ENCODE peak calls at places on chromosomes 7 and 10, in seven cellular contexts. H is CD4-positive, alpha-beta T cell; B is CD8-positive, alpha-beta T cell; V is PC-3; W is CD4-positive, CD25-positive, alpha-beta regulatory T cell; Z is heart left ventricle; T is activated CD8-positive, alpha-beta memory T cell treated with anti-CD3 and anti-CD28 coated beads, Interleukin-2, amount 10 ng/mL, durations not matched to agents 7 days and 5 days. I is an unnamed sample.

GRCh38 chr7:75639893-75640600 is 98.7 kb downstream of the HIP1 start:
- ATAC-seq in H (no peak), B (no peak), V (no peak), W (no peak), Z (peak), T (no peak), I (no peak)

GRCh38 chr10:33193867-33194521 is 140.5 kb downstream of the NRP1 start:
- ATAC-seq in H (no peak), B (no peak), V (peak), W (no peak), Z (peak), T (no peak), I (peak)

GRCh38 chr10:94206176-94206575 is 156.6 kb downstream of the NOC3L start:
- ATAC-seq in H (no peak), B (no peak), V (no peak), W (no peak), Z (no peak), T (no peak), I (no peak)

GRCh38 chr7:149771199-149771636 is 2.2 kb downstream of the ZNF467 start:
- ATAC-seq in H (no peak), B (no peak), V (peak), W (no peak), Z (peak), T (no peak), I (no peak)

GRCh38 chr10:7484456-7485266 is 73.8 kb upstream of the SFMBT2 start:
- ATAC-seq in H (peak), B (peak), V (no peak), W (peak), Z (no peak), T (peak), I (peak)

GRCh38 chr10:128751284-128751683 is 625.1 kb upstream of the MKI67 start:
- ATAC-seq in H (no peak), B (no peak), V (no peak), W (no peak), Z (no peak), T (no peak), I (no peak)

GRCh38 chr10:124745678-124746077 is 1.5 kb upstream of the FAM53B start:
- ATAC-seq in H (no peak), B (no peak), V (no peak), W (no peak), Z (no peak), T (no peak), I (peak)

GRCh38 chr7:153084283-153084682 is 324.7 kb downstream of the ACTR3B start:
- ATAC-seq in H (no peak), B (no peak), V (no peak), W (no peak), Z (no peak), T (no peak), I (no peak)

GRCh38 chr10:71211053-71211452 is 1.3 kb upstream of the UNC5B start:
- ATAC-seq in H (no peak), B (no peak), V (no peak), W (no peak), Z (no peak), T (no peak), I (no peak)

GRCh38 chr7:74587435-74588126 is 69.9 kb upstream of the GTF2I start:
- ATAC-seq in H (no peak), B (no peak), V (peak), W (no peak), Z (peak), T (no peak), I (peak)

GRCh38 chr7:128006550-128007292 is 24.5 kb downstream of the LRRC4 start:
- ATAC-seq in H (no peak), B (no peak), V (no peak), W (no peak), Z (no peak), T (no peak), I (no peak)

GRCh38 chr7:128868624-128869137 is 6.0 kb downstream of the ATP6V1F start:
- ATAC-seq in H (no peak), B (no peak), V (peak), W (no peak), Z (peak), T (no peak), I (no peak)

GRCh38 chr10:13420532-13421307 is 72.6 kb upstream of the SEPHS1 start:
- ATAC-seq in H (no peak), B (no peak), V (no peak), W (no peak), Z (no peak), T (no peak), I (no peak)

GRCh38 chr7:12494354-12495024 is 76.0 kb upstream of the SCIN start:
- ATAC-seq in H (no peak), B (no peak), V (peak), W (no peak), Z (no peak), T (no peak), I (no peak)

GRCh38 chr10:132231656-132232552 is 45.2 kb downstream of the DPYSL4 start:
- ATAC-seq in H (peak), B (peak), V (no peak), W (no peak), Z (no peak), T (no peak), I (no peak)

GRCh38 chr10:62842983-62843382 is 26.8 kb upstream of the EGR2 start:
- ATAC-seq in H (no peak), B (no peak), V (no peak), W (no peak), Z (no peak), T (no peak), I (no peak)

GRCh38 chr7:142587578-142588191 is 161.6 kb upstream of the PRSS1 start:
- ATAC-seq in H (peak), B (peak), V (peak), W (peak), Z (no peak), T (peak), I (peak)

GRCh38 chr7:151539055-151539714 is 19.5 kb upstream of the RHEB start:
- ATAC-seq in H (no peak), B (no peak), V (peak), W (no peak), Z (peak), T (no peak), I (peak)

GRCh38 chr10:28043941-28044340 is 45.1 kb upstream of the ODAD2 start:
- ATAC-seq in H (no peak), B (no peak), V (no peak), W (no peak), Z (no peak), T (no peak), I (no peak)

GRCh38 chr10:36808625-36809362 is 316.6 kb upstream of the ANKRD30A start:
- ATAC-seq in H (no peak), B (no peak), V (peak), W (no peak), Z (no peak), T (no peak), I (no peak)

GRCh38 chr10:29783211-29783947 is 148.6 kb upstream of the SVIL start:
- ATAC-seq in H (no peak), B (no peak), V (no peak), W (no peak), Z (no peak), T (no peak), I (no peak)

GRCh38 chr10:18610517-18610916 is 40.9 kb downstream of the NSUN6 start:
- ATAC-seq in H (no peak), B (no peak), V (peak), W (no peak), Z (peak), T (no peak), I (peak)

GRCh38 chr7:36198854-36199266 is 45.8 kb downstream of the EEPD1 start:
- ATAC-seq in H (no peak), B (no peak), V (no peak), W (no peak), Z (no peak), T (peak), I (no peak)

GRCh38 chr7:91264924-91265681 is 870 bp downstream of the FZD1 start:
- ATAC-seq in H (peak), B (no peak), V (peak), W (no peak), Z (peak), T (no peak), I (peak)

GRCh38 chr10:52771534-52772455 is 789 bp downstream of the MBL2 start:
- ATAC-seq in H (no peak), B (no peak), V (peak), W (no peak), Z (no peak), T (no peak), I (no peak)

GRCh38 chr7:2214636-2215035 is 18.1 kb downstream of the MAD1L1 start:
- ATAC-seq in H (no peak), B (peak), V (peak), W (peak), Z (peak), T (peak), I (no peak)

GRCh38 chr10:133162178-133162909 is 2.3 kb downstream of the KNDC1 start:
- ATAC-seq in H (no peak), B (no peak), V (peak), W (no peak), Z (no peak), T (no peak), I (peak)

GRCh38 chr7:26374665-26375373 is 83.2 kb downstream of the SNX10 start:
- ATAC-seq in H (no peak), B (no peak), V (no peak), W (no peak), Z (no peak), T (no peak), I (no peak)

GRCh38 chr10:68301790-68302502 is 29.9 kb upstream of the HNRNPH3 start:
- ATAC-seq in H (peak), B (peak), V (peak), W (peak), Z (peak), T (peak), I (peak)

GRCh38 chr7:100827330-100828226 is at the start of gene EPHB4:
- ATAC-seq in H (peak), B (peak), V (peak), W (peak), Z (peak), T (peak), I (peak)

GRCh38 chr7:101669307-101669706 is 40.2 kb upstream of the MYL10 start:
- ATAC-seq in H (no peak), B (no peak), V (no peak), W (no peak), Z (no peak), T (no peak), I (no peak)

GRCh38 chr10:74337330-74338016 is 186.5 kb downstream of the ADK start:
- ATAC-seq in H (no peak), B (no peak), V (peak), W (no peak), Z (no peak), T (no peak), I (no peak)

GRCh38 chr10:72276013-72276387 is 2.3 kb downstream of the DDIT4 start:
- ATAC-seq in H (no peak), B (no peak), V (no peak), W (no peak), Z (no peak), T (no peak), I (peak)

GRCh38 chr7:73706122-73707044 is 13.1 kb downstream of the STX1A start:
- ATAC-seq in H (no peak), B (no peak), V (peak), W (peak), Z (no peak), T (peak), I (peak)

GRCh38 chr7:157276731-157277562 is 59.9 kb upstream of the DNAJB6 start:
- ATAC-seq in H (peak), B (peak), V (no peak), W (peak), Z (no peak), T (peak), I (no peak)

I was measured in esophagus mucosa.